ENCODE peak calls at places on chromosomes 1 and 21, in seven cellular contexts. G, D, X, B, K, F and C are unnamed samples.
A peak's percentile ranks its signal among the peaks of the same experiment; 100 is the strongest.

GRCh38 chr1:52658795-52659194 is 25.8 kb downstream of the SHISAL2A start:
- DNase-seq in G (no peak), D (no peak), X (peak; percentile 55), B (no peak), K (no peak), F (no peak), C (no peak)

GRCh38 chr1:214808845-214809460 is 206.0 kb downstream of the CENPF start:
- DNase-seq in G (no peak), D (peak; percentile 46), X (no peak), B (no peak), K (peak; percentile 23), F (no peak), C (peak; percentile 64)

GRCh38 chr1:220797044-220797443 is 10.3 kb downstream of the MTARC1 start:
- DNase-seq in G (no peak), D (no peak), X (no peak), B (no peak), K (no peak), F (no peak), C (no peak)

GRCh38 chr1:221845650-221846371 is 103.9 kb upstream of the DUSP10 start:
- DNase-seq in G (peak; percentile 36), D (no peak), X (peak; percentile 70), B (no peak), K (no peak), F (no peak), C (no peak)

GRCh38 chr21:14403681-14404318 is 20.9 kb upstream of the HSPA13 start:
- DNase-seq in G (no peak), D (peak; percentile 76), X (no peak), B (peak; percentile 25), K (peak; percentile 2), F (no peak), C (peak; percentile 46)

GRCh38 chr1:59856725-59857338 is 42.1 kb downstream of the HOOK1 start:
- DNase-seq in G (no peak), D (no peak), X (peak; percentile 33), B (no peak), K (no peak), F (peak; percentile 66), C (no peak)

GRCh38 chr1:204152310-204153044 is 633 bp upstream of the ETNK2 start:
- DNase-seq in G (no peak), D (no peak), X (peak; percentile 28), B (no peak), K (no peak), F (no peak), C (peak; percentile 38)

GRCh38 chr1:167522246-167522645 is 3.9 kb upstream of the CD247 start:
- DNase-seq in G (no peak), D (no peak), X (no peak), B (no peak), K (no peak), F (no peak), C (no peak)

GRCh38 chr21:39556176-39556575 is 56.6 kb upstream of the B3GALT5 start:
- DNase-seq in G (peak; percentile 54), D (no peak), X (no peak), B (no peak), K (no peak), F (no peak), C (peak; percentile 73)

GRCh38 chr1:203934027-203934426 is 72.6 kb downstream of the SNRPE start:
- DNase-seq in G (no peak), D (no peak), X (no peak), B (no peak), K (no peak), F (no peak), C (no peak)

GRCh38 chr1:161198206-161198876 is 513 bp downstream of the ADAMTS4 start:
- DNase-seq in G (peak; percentile 83), D (peak; percentile 55), X (peak; percentile 53), B (no peak), K (no peak), F (no peak), C (peak; percentile 87)

GRCh38 chr1:2213576-2214505 is 14.3 kb upstream of the SKI start:
- DNase-seq in G (no peak), D (no peak), X (peak; percentile 90), B (no peak), K (no peak), F (peak; percentile 62), C (no peak)

GRCh38 chr1:151131832-151132675 is 14.4 kb downstream of the SEMA6C start:
- DNase-seq in G (peak; percentile 60), D (no peak), X (peak; percentile 35), B (no peak), K (no peak), F (peak; percentile 38), C (peak; percentile 69)

GRCh38 chr1:170075186-170075585 is 691 bp upstream of the KIFAP3 start:
- DNase-seq in G (no peak), D (no peak), X (no peak), B (no peak), K (no peak), F (no peak), C (no peak)

GRCh38 chr1:155175927-155176371 is 2.3 kb downstream of the TRIM46 start:
- DNase-seq in G (peak; percentile 34), D (no peak), X (no peak), B (no peak), K (no peak), F (peak; percentile 31), C (no peak)

GRCh38 chr21:37452222-37452621 is 85.6 kb downstream of the DYRK1A start:
- DNase-seq in G (no peak), D (no peak), X (peak; percentile 72), B (no peak), K (peak; percentile 88), F (no peak), C (no peak)

GRCh38 chr1:94143173-94143808 is 22.3 kb upstream of the ABCA4 start:
- DNase-seq in G (no peak), D (no peak), X (no peak), B (no peak), K (no peak), F (no peak), C (no peak)